ENCODE peak calls at places on chromosomes 2 and 18, in four cellular contexts. H, K, U and N are unnamed samples.

GRCh38 chr2:119808516-119809147 is 48.9 kb downstream of the PTPN4 start:
- DNase-seq in H (no peak), K (no peak), U (no peak), N (no peak)

GRCh38 chr2:48479923-48480322 is 50.0 kb upstream of the STON1 start:
- DNase-seq in H (no peak), K (no peak), U (no peak), N (no peak)

GRCh38 chr18:48844271-48844670 is 106.5 kb downstream of the SMAD7 start:
- DNase-seq in H (no peak), K (no peak), U (no peak), N (no peak)

GRCh38 chr2:235659767-235660322 is 166.0 kb downstream of the AGAP1 start:
- DNase-seq in H (no peak), K (peak), U (peak), N (no peak)

GRCh38 chr2:7034313-7034712 is 117.1 kb downstream of the RNF144A start:
- DNase-seq in H (no peak), K (no peak), U (peak), N (no peak)

GRCh38 chr2:42194428-42194827 is 25.3 kb downstream of the EML4 start:
- DNase-seq in H (no peak), K (no peak), U (no peak), N (no peak)

GRCh38 chr18:6591491-6591890 is 138.0 kb upstream of the ARHGAP28 start:
- DNase-seq in H (no peak), K (no peak), U (peak), N (no peak)

GRCh38 chr2:88055049-88055435 is 541 bp downstream of the KRCC1 start:
- DNase-seq in H (no peak), K (no peak), U (peak), N (no peak)

GRCh38 chr2:236174608-236175001 is 6.4 kb upstream of the GBX2 start:
- DNase-seq in H (no peak), K (no peak), U (no peak), N (no peak)

GRCh38 chr2:31467426-31467825 is 52.9 kb upstream of the XDH start:
- DNase-seq in H (no peak), K (no peak), U (no peak), N (no peak)

GRCh38 chr18:286515-287310 is 18.9 kb upstream of the THOC1 start:
- DNase-seq in H (no peak), K (no peak), U (peak), N (no peak)

GRCh38 chr2:112053917-112054846 is 887 bp upstream of the TMEM87B start:
- DNase-seq in H (peak), K (peak), U (peak), N (peak)

GRCh38 chr2:85413592-85414421 is 3.6 kb upstream of the CAPG start:
- DNase-seq in H (no peak), K (peak), U (no peak), N (no peak)

GRCh38 chr2:128732976-128733431 is 414.3 kb upstream of the HS6ST1 start:
- DNase-seq in H (no peak), K (no peak), U (peak), N (no peak)

GRCh38 chr2:128734521-128735295 is 416.0 kb upstream of the HS6ST1 start:
- DNase-seq in H (no peak), K (peak), U (peak), N (no peak)

GRCh38 chr2:128731994-128732650 is 413.5 kb upstream of the HS6ST1 start:
- DNase-seq in H (no peak), K (no peak), U (no peak), N (no peak)

GRCh38 chr2:128735296-128735960 is 416.8 kb upstream of the HS6ST1 start:
- DNase-seq in H (no peak), K (peak), U (no peak), N (no peak)

GRCh38 chr2:128733450-128733849 is 414.8 kb upstream of the HS6ST1 start:
- DNase-seq in H (no peak), K (no peak), U (no peak), N (no peak)
- H3K27ac ChIP-seq in H (no peak), K (no peak), U (peak), N (no peak)

DNA sequence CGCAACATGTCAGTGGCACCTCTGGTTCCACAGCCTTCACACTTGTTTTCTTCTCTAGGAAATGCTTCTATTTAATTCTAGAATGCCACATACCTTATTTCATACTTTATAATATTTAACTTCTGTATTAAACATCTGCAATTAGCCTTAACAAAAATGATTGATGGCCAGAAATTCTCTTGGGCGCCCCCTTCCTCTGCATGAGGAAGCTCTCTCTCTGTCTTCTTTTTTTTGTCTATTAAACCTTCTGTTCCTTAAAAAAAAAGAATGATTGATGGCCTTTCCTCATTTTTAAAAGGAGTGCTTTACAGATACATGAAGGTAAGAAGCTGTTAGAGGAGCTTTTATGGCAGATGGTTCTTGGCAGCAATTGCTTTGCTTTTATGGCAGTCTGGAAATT is 526.8 kb downstream of the SLC4A3 start:
- DNase-seq in H (no peak), K (no peak), U (no peak), N (no peak)
- TF ChIP-seq CTCF in H (no peak), K (no peak), U (peak), N (no peak)

GRCh38 chr2:80205498-80205897 is 99.1 kb downstream of the LRRTM1 start:
- DNase-seq in H (no peak), K (no peak), U (no peak), N (no peak)

GRCh38 chr2:80209458-80209857 is 95.1 kb downstream of the LRRTM1 start:
- DNase-seq in H (no peak), K (no peak), U (no peak), N (no peak)
- H3K27ac ChIP-seq in H (no peak), K (no peak), U (no peak), N (no peak)

GRCh38 chr2:147843864-147844690 is 752 bp upstream of the ACVR2A start:
- DNase-seq in H (peak), K (peak), U (peak), N (peak)
- TF ChIP-seq CTCF in H (peak), K (peak), U (peak), N (no peak)

GRCh38 chr2:162748566-162749215 is 89.9 kb downstream of the KCNH7 start:
- DNase-seq in H (no peak), K (no peak), U (no peak), N (no peak)
- H3K27ac ChIP-seq in H (no peak), K (no peak), U (no peak), N (no peak)